ENCODE peak calls at places on chromosomes 7 and 10, in nine cellular contexts. One of them, this sample, is unnamed.

GRCh38 chr10:130425169-130425568 is 289.0 kb downstream of the GLRX3 start:
- DNase-seq in amniotic stem cell: no peak
- DNase-seq in thoracic aorta: no peak
- DNase-seq in GM06990: no peak
- DNase-seq in neural crest cell: no peak
- DNase-seq in C1 segment of cervical spinal cord: no peak
- DNase-seq in stimulated activated naive CD4-positive, alpha-beta T cell treated with Interleukin-2 at 50 U/mL for 16 hours: no peak
- DNase-seq in AML-193: no peak
- DNase-seq in activated T-cell treated with anti-CD3 and anti-CD28 coated beads for 1 hour: no peak
- DNase-seq in this sample: no peak

GRCh38 chr10:122657734-122658133 is 41.9 kb downstream of the C10orf120 start:
- DNase-seq in C1 segment of cervical spinal cord: no peak
- DNase-seq in GM06990: no peak
- DNase-seq in activated T-cell treated with anti-CD3 and anti-CD28 coated beads for 1 hour: no peak
- DNase-seq in stimulated activated naive CD4-positive, alpha-beta T cell treated with Interleukin-2 at 50 U/mL for 16 hours: no peak
- DNase-seq in thoracic aorta: no peak
- DNase-seq in neural crest cell: no peak
- DNase-seq in AML-193: no peak
- DNase-seq in amniotic stem cell: no peak
- DNase-seq in this sample: no peak

GRCh38 chr10:71542476-71542875 is 145.8 kb downstream of the CDH23 start:
- DNase-seq in amniotic stem cell: no peak
- DNase-seq in C1 segment of cervical spinal cord: no peak
- DNase-seq in GM06990: no peak
- DNase-seq in neural crest cell: no peak
- DNase-seq in stimulated activated naive CD4-positive, alpha-beta T cell treated with Interleukin-2 at 50 U/mL for 16 hours: no peak
- DNase-seq in AML-193: no peak
- DNase-seq in activated T-cell treated with anti-CD3 and anti-CD28 coated beads for 1 hour: no peak
- DNase-seq in thoracic aorta: no peak
- DNase-seq in this sample: no peak

GRCh38 chr10:27328946-27329345 is 88.3 kb upstream of the ACBD5 start:
- DNase-seq in activated T-cell treated with anti-CD3 and anti-CD28 coated beads for 1 hour: no peak
- DNase-seq in C1 segment of cervical spinal cord: no peak
- DNase-seq in AML-193: no peak
- DNase-seq in amniotic stem cell: no peak
- DNase-seq in stimulated activated naive CD4-positive, alpha-beta T cell treated with Interleukin-2 at 50 U/mL for 16 hours: no peak
- DNase-seq in thoracic aorta: no peak
- DNase-seq in neural crest cell: no peak
- DNase-seq in GM06990: no peak
- DNase-seq in this sample: no peak

GRCh38 chr10:14362098-14362497 is 31.4 kb upstream of the FRMD4A start:
- DNase-seq in amniotic stem cell: no peak
- DNase-seq in stimulated activated naive CD4-positive, alpha-beta T cell treated with Interleukin-2 at 50 U/mL for 16 hours: no peak
- DNase-seq in AML-193: no peak
- DNase-seq in neural crest cell: no peak
- DNase-seq in thoracic aorta: no peak
- DNase-seq in C1 segment of cervical spinal cord: no peak
- DNase-seq in GM06990: no peak
- DNase-seq in activated T-cell treated with anti-CD3 and anti-CD28 coated beads for 1 hour: no peak
- DNase-seq in this sample: no peak

GRCh38 chr7:44265733-44266132 is 59.7 kb downstream of the CAMK2B start:
- DNase-seq in thoracic aorta: no peak
- DNase-seq in C1 segment of cervical spinal cord: no peak
- DNase-seq in activated T-cell treated with anti-CD3 and anti-CD28 coated beads for 1 hour: no peak
- DNase-seq in neural crest cell: no peak
- DNase-seq in amniotic stem cell: no peak
- DNase-seq in stimulated activated naive CD4-positive, alpha-beta T cell treated with Interleukin-2 at 50 U/mL for 16 hours: no peak
- DNase-seq in GM06990: no peak
- DNase-seq in AML-193: no peak
- DNase-seq in this sample: no peak

GRCh38 chr10:17290226-17290625 is 62.2 kb downstream of the VIM start:
- DNase-seq in thoracic aorta: no peak
- DNase-seq in C1 segment of cervical spinal cord: no peak
- DNase-seq in activated T-cell treated with anti-CD3 and anti-CD28 coated beads for 1 hour: no peak
- DNase-seq in GM06990: no peak
- DNase-seq in amniotic stem cell: no peak
- DNase-seq in neural crest cell: no peak
- DNase-seq in AML-193: peak
- DNase-seq in stimulated activated naive CD4-positive, alpha-beta T cell treated with Interleukin-2 at 50 U/mL for 16 hours: no peak
- DNase-seq in this sample: no peak

GRCh38 chr10:114477285-114477684 is 73.0 kb upstream of the AFAP1L2 start:
- DNase-seq in C1 segment of cervical spinal cord: no peak
- DNase-seq in activated T-cell treated with anti-CD3 and anti-CD28 coated beads for 1 hour: no peak
- DNase-seq in stimulated activated naive CD4-positive, alpha-beta T cell treated with Interleukin-2 at 50 U/mL for 16 hours: no peak
- DNase-seq in neural crest cell: no peak
- DNase-seq in amniotic stem cell: no peak
- DNase-seq in thoracic aorta: no peak
- DNase-seq in GM06990: no peak
- DNase-seq in AML-193: no peak
- DNase-seq in this sample: no peak

GRCh38 chr10:38600696-38601095 is 506.6 kb downstream of the ZNF37A start:
- DNase-seq in AML-193: no peak
- DNase-seq in thoracic aorta: no peak
- DNase-seq in neural crest cell: no peak
- DNase-seq in GM06990: no peak
- DNase-seq in activated T-cell treated with anti-CD3 and anti-CD28 coated beads for 1 hour: no peak
- DNase-seq in C1 segment of cervical spinal cord: no peak
- DNase-seq in amniotic stem cell: no peak
- DNase-seq in stimulated activated naive CD4-positive, alpha-beta T cell treated with Interleukin-2 at 50 U/mL for 16 hours: no peak
- DNase-seq in this sample: no peak

GRCh38 chr7:95430864-95431263 is 4.0 kb downstream of the PON2 start:
- DNase-seq in neural crest cell: no peak
- DNase-seq in C1 segment of cervical spinal cord: no peak
- DNase-seq in thoracic aorta: no peak
- DNase-seq in stimulated activated naive CD4-positive, alpha-beta T cell treated with Interleukin-2 at 50 U/mL for 16 hours: no peak
- DNase-seq in AML-193: no peak
- DNase-seq in amniotic stem cell: no peak
- DNase-seq in activated T-cell treated with anti-CD3 and anti-CD28 coated beads for 1 hour: no peak
- DNase-seq in GM06990: no peak
- DNase-seq in this sample: no peak

GRCh38 chr10:79052311-79053080 is 16.3 kb upstream of the ZMIZ1 start:
- DNase-seq in amniotic stem cell: no peak
- DNase-seq in GM06990: no peak
- DNase-seq in stimulated activated naive CD4-positive, alpha-beta T cell treated with Interleukin-2 at 50 U/mL for 16 hours: no peak
- DNase-seq in neural crest cell: no peak
- DNase-seq in C1 segment of cervical spinal cord: no peak
- DNase-seq in activated T-cell treated with anti-CD3 and anti-CD28 coated beads for 1 hour: no peak
- DNase-seq in AML-193: no peak
- DNase-seq in thoracic aorta: no peak
- DNase-seq in this sample: no peak

GRCh38 chr10:5861269-5862031 is 28.2 kb downstream of the ANKRD16 start:
- DNase-seq in GM06990: no peak
- DNase-seq in C1 segment of cervical spinal cord: no peak
- DNase-seq in amniotic stem cell: peak
- DNase-seq in activated T-cell treated with anti-CD3 and anti-CD28 coated beads for 1 hour: no peak
- DNase-seq in stimulated activated naive CD4-positive, alpha-beta T cell treated with Interleukin-2 at 50 U/mL for 16 hours: no peak
- DNase-seq in AML-193: no peak
- DNase-seq in thoracic aorta: no peak
- DNase-seq in neural crest cell: no peak
- DNase-seq in this sample: peak